ENCODE peak calls at places on chromosomes 7 and 10, in nine cellular contexts. P, M, U, G, Q, B, E, L and Y are unnamed samples.

GRCh38 chr10:31905586-31905985 is 23.0 kb downstream of the ARHGAP12 start:
- DNase-seq in P (no peak), M (no peak), U (no peak), G (no peak), Q (no peak), B (no peak), E (no peak), L (no peak), Y (no peak)

GRCh38 chr7:48084727-48085432 is 4.2 kb upstream of the UPP1 start:
- DNase-seq in P (no peak), M (peak), U (peak), G (peak), Q (peak), B (no peak), E (peak), L (no peak), Y (no peak)

GRCh38 chr10:2508971-2509605 is 558.3 kb upstream of the PFKP start:
- DNase-seq in P (no peak), M (peak), U (peak), G (no peak), Q (no peak), B (no peak), E (no peak), L (no peak), Y (no peak)

GRCh38 chr7:106425017-106425719 is 140.4 kb upstream of the NAMPT start:
- DNase-seq in P (no peak), M (peak), U (peak), G (peak), Q (no peak), B (peak), E (no peak), L (peak), Y (no peak)

GRCh38 chr7:151838861-151839381 is 38.0 kb downstream of the PRKAG2 start:
- DNase-seq in P (no peak), M (no peak), U (no peak), G (peak), Q (no peak), B (no peak), E (no peak), L (peak), Y (peak)

GRCh38 chr10:34178756-34179155 is 636.3 kb downstream of the PARD3 start:
- DNase-seq in P (no peak), M (no peak), U (no peak), G (no peak), Q (no peak), B (no peak), E (no peak), L (no peak), Y (no peak)

GRCh38 chr10:1406172-1406975 is 331.0 kb downstream of the ADARB2 start:
- DNase-seq in P (no peak), M (no peak), U (no peak), G (no peak), Q (no peak), B (no peak), E (no peak), L (no peak), Y (no peak)

GRCh38 chr10:102150970-102151773 is 1.0 kb upstream of the NOLC1 start:
- DNase-seq in P (no peak), M (peak), U (peak), G (no peak), Q (no peak), B (no peak), E (no peak), L (no peak), Y (no peak)

GRCh38 chr10:69348824-69349541 is 67.7 kb downstream of the TACR2 start:
- DNase-seq in P (no peak), M (peak), U (peak), G (peak), Q (no peak), B (no peak), E (no peak), L (peak), Y (no peak)

GRCh38 chr7:135924302-135924701 is 52.9 kb downstream of the MTPN start:
- DNase-seq in P (no peak), M (no peak), U (no peak), G (no peak), Q (no peak), B (no peak), E (no peak), L (no peak), Y (no peak)

GRCh38 chr7:78175330-78175729 is 376.8 kb downstream of the PHTF2 start:
- DNase-seq in P (no peak), M (no peak), U (no peak), G (no peak), Q (no peak), B (no peak), E (no peak), L (no peak), Y (no peak)

GRCh38 chr10:74047871-74048270 is 50.0 kb downstream of the VCL start:
- DNase-seq in P (no peak), M (peak), U (no peak), G (no peak), Q (peak), B (no peak), E (no peak), L (no peak), Y (no peak)

GRCh38 chr7:107678110-107678753 is 17.6 kb downstream of the SLC26A4 start:
- DNase-seq in P (no peak), M (no peak), U (no peak), G (no peak), Q (no peak), B (no peak), E (no peak), L (peak), Y (no peak)

GRCh38 chr10:92590623-92591549 is 2.0 kb upstream of the KIF11 start:
- DNase-seq in P (no peak), M (peak), U (peak), G (peak), Q (peak), B (no peak), E (peak), L (no peak), Y (no peak)

GRCh38 chr7:75599244-75599771 is 107.2 kb downstream of the SPDYE5 start:
- DNase-seq in P (no peak), M (peak), U (peak), G (no peak), Q (no peak), B (no peak), E (peak), L (no peak), Y (no peak)

GRCh38 chr7:154795014-154795413 is 207.9 kb downstream of the PAXIP1 start:
- DNase-seq in P (no peak), M (no peak), U (no peak), G (no peak), Q (no peak), B (no peak), E (peak), L (no peak), Y (no peak)

GRCh38 chr7:138459300-138460175 is 521 bp upstream of the TRIM24 start:
- DNase-seq in P (peak), M (peak), U (peak), G (peak), Q (peak), B (peak), E (peak), L (peak), Y (peak)

GRCh38 chr10:77943086-77943901 is 16.7 kb upstream of the DLG5 start:
- DNase-seq in P (no peak), M (peak), U (peak), G (no peak), Q (no peak), B (no peak), E (peak), L (no peak), Y (no peak)

GRCh38 chr10:112804036-112804435 is 146.0 kb upstream of the TCF7L2 start:
- DNase-seq in P (no peak), M (no peak), U (no peak), G (no peak), Q (no peak), B (no peak), E (peak), L (no peak), Y (no peak)

GRCh38 chr7:64101126-64101942 is 56.1 kb downstream of the ZNF727 start:
- DNase-seq in P (no peak), M (no peak), U (no peak), G (no peak), Q (no peak), B (no peak), E (no peak), L (no peak), Y (no peak)

GRCh38 chr10:69358148-69358795 is 58.4 kb downstream of the TACR2 start:
- DNase-seq in P (no peak), M (no peak), U (peak), G (no peak), Q (no peak), B (no peak), E (no peak), L (no peak), Y (no peak)

GRCh38 chr7:129864042-129864441 is 88.7 kb downstream of the UBE2H start:
- DNase-seq in P (no peak), M (peak), U (peak), G (no peak), Q (no peak), B (no peak), E (no peak), L (no peak), Y (no peak)

GRCh38 chr7:22419488-22419887 is 62.5 kb upstream of the RAPGEF5 start:
- DNase-seq in P (no peak), M (no peak), U (no peak), G (no peak), Q (no peak), B (no peak), E (no peak), L (no peak), Y (no peak)

GRCh38 chr10:7425691-7426090 is 14.9 kb upstream of the SFMBT2 start:
- DNase-seq in P (no peak), M (no peak), U (no peak), G (no peak), Q (no peak), B (no peak), E (no peak), L (no peak), Y (no peak)

GRCh38 chr7:117283371-117283770 is 39.5 kb downstream of the WNT2 start:
- DNase-seq in P (no peak), M (peak), U (peak), G (no peak), Q (no peak), B (no peak), E (peak), L (no peak), Y (no peak)

GRCh38 chr7:134954197-134955082 is 31.9 kb upstream of the AGBL3 start:
- DNase-seq in P (no peak), M (peak), U (no peak), G (no peak), Q (peak), B (no peak), E (no peak), L (peak), Y (no peak)